ENCODE peak calls at places on chromosomes 1 and 21, in seven cellular contexts. T is BE2C; W is right atrium auricular region; E is body of pancreas; G is CD8-positive, alpha-beta T cell; I is testis; K is tibial artery. J is an unnamed sample.

GRCh38 chr21:39182484-39183271 is 573 bp downstream of the PSMG1 start:
- DNase-seq in T (no peak), W (no peak), E (no peak), G (no peak), I (peak; percentile 41), K (peak; percentile 71), J (no peak)

GRCh38 chr1:31371121-31371520 is 1.8 kb downstream of the FABP3 start:
- DNase-seq in T (no peak), W (no peak), E (no peak), G (no peak), I (no peak), K (no peak), J (no peak)

GRCh38 chr1:113321761-113322387 is 68.4 kb upstream of the MAGI3 start:
- DNase-seq in T (no peak), W (no peak), E (no peak), G (no peak), I (no peak), K (no peak), J (no peak)

GRCh38 chr1:19062258-19063029 is 106.0 kb upstream of the IFFO2 start:
- DNase-seq in T (no peak), W (no peak), E (no peak), G (no peak), I (no peak), K (no peak), J (no peak)

GRCh38 chr1:226950875-226951274 is 10.8 kb downstream of the COQ8A start:
- DNase-seq in T (no peak), W (peak; percentile 40), E (no peak), G (no peak), I (no peak), K (peak; percentile 60), J (no peak)

GRCh38 chr1:88683516-88683847 is 591 bp upstream of the PKN2 start:
- DNase-seq in T (peak; percentile 16), W (no peak), E (peak; percentile 59), G (peak; percentile 55), I (peak; percentile 64), K (peak; percentile 70), J (peak; percentile 65)

GRCh38 chr1:60279798-60280197 is 206.2 kb upstream of the C1orf87 start:
- DNase-seq in T (no peak), W (no peak), E (no peak), G (no peak), I (no peak), K (no peak), J (no peak)

GRCh38 chr1:83641206-83641658 is 357.7 kb downstream of the TTLL7 start:
- DNase-seq in T (no peak), W (no peak), E (no peak), G (no peak), I (peak; percentile 14), K (no peak), J (no peak)

GRCh38 chr1:33255347-33256311 is 663 bp upstream of the ZNF362 start:
- DNase-seq in T (peak; percentile 21), W (peak; percentile 85), E (peak; percentile 76), G (peak; percentile 29), I (peak; percentile 91), K (peak; percentile 93), J (peak; percentile 83)

GRCh38 chr1:59077739-59078503 is 219.0 kb upstream of the FGGY start:
- DNase-seq in T (no peak), W (no peak), E (no peak), G (no peak), I (no peak), K (no peak), J (no peak)

GRCh38 chr1:172338295-172338735 is 82.2 kb upstream of the C1orf105 start:
- DNase-seq in T (no peak), W (no peak), E (no peak), G (no peak), I (no peak), K (no peak), J (no peak)

GRCh38 chr1:147913362-147913761 is 10.8 kb downstream of the GJA8 start:
- DNase-seq in T (no peak), W (no peak), E (no peak), G (no peak), I (no peak), K (no peak), J (no peak)

GRCh38 chr1:178411756-178412399 is 84.9 kb downstream of the CLEC20A start:
- DNase-seq in T (no peak), W (no peak), E (no peak), G (no peak), I (no peak), K (no peak), J (no peak)

GRCh38 chr1:100955322-100955721 is 59.4 kb downstream of the SLC30A7 start:
- DNase-seq in T (no peak), W (no peak), E (no peak), G (no peak), I (no peak), K (no peak), J (no peak)

GRCh38 chr1:36950588-36950987 is 83.7 kb downstream of the GRIK3 start:
- DNase-seq in T (no peak), W (no peak), E (no peak), G (no peak), I (no peak), K (no peak), J (no peak)

GRCh38 chr1:74731399-74732052 is 1.3 kb downstream of the CRYZ start:
- DNase-seq in T (no peak), W (no peak), E (peak; percentile 55), G (no peak), I (no peak), K (no peak), J (no peak)

GRCh38 chr1:186220911-186221310 is 154.1 kb downstream of the TPR start:
- DNase-seq in T (no peak), W (no peak), E (no peak), G (no peak), I (no peak), K (no peak), J (no peak)

GRCh38 chr1:207925210-207925609 is 14.3 kb upstream of the CD34 start:
- DNase-seq in T (no peak), W (no peak), E (no peak), G (no peak), I (peak; percentile 48), K (peak; percentile 76), J (no peak)

GRCh38 chr1:206012086-206012859 is 9.1 kb upstream of the RAB7B start:
- DNase-seq in T (peak; percentile 33), W (peak; percentile 70), E (no peak), G (peak; percentile 14), I (peak; percentile 56), K (peak; percentile 84), J (peak; percentile 78)

GRCh38 chr1:17472814-17473213 is 33.3 kb upstream of the RCC2 start:
- DNase-seq in T (no peak), W (no peak), E (no peak), G (no peak), I (no peak), K (no peak), J (no peak)

GRCh38 chr1:53376742-53377437 is 49.0 kb upstream of the LRP8 start:
- DNase-seq in T (no peak), W (no peak), E (no peak), G (no peak), I (peak; percentile 25), K (peak; percentile 35), J (no peak)

DNA sequence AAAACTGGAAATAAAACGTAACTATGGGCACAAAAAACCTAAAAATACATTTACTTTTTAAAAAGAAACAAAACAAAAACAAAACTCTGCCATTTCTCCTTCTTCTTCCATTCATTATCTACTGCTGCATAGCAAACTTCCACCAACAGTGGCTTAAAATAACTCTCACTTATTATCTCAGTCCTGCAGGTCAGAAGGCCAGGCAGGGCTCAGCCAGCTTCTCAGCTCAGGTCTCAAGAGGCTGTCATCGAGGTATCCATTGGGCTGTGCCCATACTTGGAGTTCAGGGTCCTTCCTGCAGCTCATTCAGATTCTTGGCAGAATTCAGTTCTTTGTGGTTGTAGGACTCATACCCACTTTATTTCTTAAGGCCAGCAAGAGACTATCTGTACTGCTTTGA is 352.7 kb upstream of the PLD5 start:
- DNase-seq in T (no peak), W (no peak), E (no peak), G (no peak), I (no peak), K (no peak), J (no peak)
- TF ChIP-seq CTCF in T (no peak), W (no peak), E (no peak), G (no peak), I (no peak), K (no peak), J (no peak)

GRCh38 chr1:2526824-2527552 is 592 bp upstream of the PANK4 start:
- DNase-seq in T (peak; percentile 62), W (no peak), E (no peak), G (peak; percentile 43), I (peak; percentile 63), K (peak; percentile 94), J (no peak)
- H3K4me1 ChIP-seq in T (peaks cover 13% of the 10 kb centered on the region), W (peaks cover 76% of the 10 kb centered on the region), E (peaks cover 77% of the 10 kb centered on the region), G (peaks cover 64% of the 10 kb centered on the region), I (peaks cover 54% of the 10 kb centered on the region), K (peaks cover 15% of the 10 kb centered on the region), J (peaks cover 40% of the 10 kb centered on the region)

DNA sequence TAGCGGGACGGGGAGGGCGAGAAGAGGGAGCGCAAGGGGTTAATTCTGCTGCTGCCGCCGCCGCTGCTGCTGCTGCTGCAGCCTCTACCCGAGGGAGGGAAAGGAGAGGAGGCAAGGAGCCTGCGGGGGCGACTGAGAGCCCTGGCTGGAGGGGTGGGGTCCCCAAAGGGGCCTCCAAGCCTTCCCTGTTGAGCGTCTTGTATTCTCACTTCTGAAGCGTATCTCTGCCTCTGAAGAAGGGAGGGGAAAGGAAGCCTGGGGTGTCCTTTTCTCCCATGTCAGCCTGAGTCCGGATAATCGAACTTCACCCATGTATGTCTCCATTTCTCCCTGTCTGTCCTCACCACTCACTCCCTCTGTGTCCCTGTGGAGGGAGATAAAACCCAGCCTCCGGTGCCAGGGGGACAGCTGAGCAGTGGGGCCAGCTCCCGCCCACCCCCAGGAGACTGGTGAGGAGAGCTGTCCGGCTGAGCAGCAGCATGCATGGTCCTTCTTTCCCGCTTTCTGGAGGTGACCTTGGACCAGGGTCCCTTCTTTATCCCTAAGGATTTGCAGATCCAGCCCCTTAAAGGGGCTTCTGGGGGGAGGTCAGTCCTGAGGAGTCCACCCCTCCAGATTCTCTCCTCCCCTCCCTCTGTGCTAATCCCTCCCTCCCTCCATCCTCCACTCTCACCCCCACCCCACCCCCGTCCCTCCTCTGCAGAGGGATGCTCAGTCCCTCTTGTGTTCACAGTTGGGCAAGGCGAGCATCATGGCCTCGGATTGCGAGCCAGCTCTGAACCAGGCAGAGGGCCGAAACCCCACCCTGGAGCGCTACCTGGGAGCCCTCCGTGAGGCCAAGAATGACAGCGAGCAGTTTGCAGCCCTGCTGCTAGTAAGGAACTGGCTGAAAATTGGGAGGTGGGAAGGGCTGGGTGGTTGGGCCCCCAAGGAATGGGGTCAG is 1.0 kb downstream of the NCDN start:
- DNase-seq in T (no peak), W (no peak), E (no peak), G (peak; percentile 24), I (no peak), K (no peak), J (no peak)
- TF ChIP-seq CTCF in T (no peak), W (no peak), E (no peak), G (no peak), I (no peak), K (no peak), J (no peak)

GRCh38 chr1:107532318-107532717 is 391.5 kb downstream of the NTNG1 start:
- DNase-seq in T (peak; percentile 22), W (no peak), E (no peak), G (no peak), I (no peak), K (no peak), J (no peak)
- H3K4me1 ChIP-seq in T (peaks cover 16% of the 10 kb centered on the region), W (no peaks in the 10 kb centered on the region), E (no peaks in the 10 kb centered on the region), G (no peaks in the 10 kb centered on the region), I (no peaks in the 10 kb centered on the region), K (no peaks in the 10 kb centered on the region), J (no peaks in the 10 kb centered on the region)

GRCh38 chr21:41933259-41934079 is 20.3 kb downstream of the C2CD2 start:
- DNase-seq in T (no peak), W (no peak), E (no peak), G (no peak), I (no peak), K (no peak), J (no peak)
- TF ChIP-seq CTCF in T (no peak), W (peak; percentile 56), E (peak; percentile 12), G (no peak), I (no peak), K (peak; percentile 16), J (no peak)

J was measured in lung.